ENCODE peak calls at places on chromosome 1, in six cellular contexts. B, C, O, T, X and H are unnamed samples.

GRCh38 chr1:17874231-17874630 is 119.1 kb downstream of the ACTL8 start:
- DNase-seq in T (no peak), X (peak; percentile 93), C (no peak), B (no peak), O (no peak), H (no peak)

GRCh38 chr1:154808261-154808908 is 61.7 kb downstream of the KCNN3 start:
- DNase-seq in T (no peak), O (no peak), X (no peak), B (no peak), C (no peak), H (no peak)

GRCh38 chr1:233707153-233707905 is 93.4 kb downstream of the KCNK1 start:
- DNase-seq in T (no peak), O (no peak), X (peak; percentile 86), C (no peak), B (peak; percentile 69), H (no peak)

GRCh38 chr1:164772635-164773034 is 213.7 kb downstream of the PBX1 start:
- DNase-seq in B (peak; percentile 47), C (no peak), X (peak; percentile 87), O (no peak), T (no peak), H (no peak)

GRCh38 chr1:205665216-205665757 is 15.0 kb downstream of the SLC45A3 start:
- DNase-seq in C (no peak), B (no peak), X (no peak), T (peak; percentile 66), O (no peak), H (no peak)

GRCh38 chr1:212035835-212036605 is 472 bp downstream of the DTL start:
- DNase-seq in X (no peak), O (no peak), C (no peak), B (no peak), T (no peak), H (no peak)

GRCh38 chr1:175844877-175845276 is 101.5 kb upstream of the TNR start:
- DNase-seq in B (no peak), C (no peak), O (no peak), T (no peak), X (no peak), H (no peak)

GRCh38 chr1:24635195-24635843 is 7.8 kb upstream of the SRRM1 start:
- DNase-seq in B (peak; percentile 60), C (peak; percentile 8), O (no peak), T (peak; percentile 61), X (peak; percentile 62), H (no peak)